ENCODE peak calls at places on chromosomes 1 and 21, in nine cellular contexts. F is pancreas, P is WTC11, B is AG09309, I is PC-3, C is glutamatergic neuron, Y is Peyer's patch, V is tibial artery, N is fibroblast of pulmonary artery. Q is an unnamed sample.

GRCh38 chr1:67211589-67212563 is 45.6 kb downstream of the IL23R start:
- DNase-seq in F (peak; percentile 21), P (peak; percentile 28), B (no peak), I (peak; percentile 62), C (no peak), Y (peak; percentile 55), V (no peak), N (peak; percentile 54), Q (peak; percentile 27)

GRCh38 chr1:50271337-50271736 is 151.9 kb downstream of the DMRTA2 start:
- DNase-seq in F (no peak), P (no peak), B (no peak), I (no peak), C (peak; percentile 81), Y (no peak), V (no peak), N (no peak), Q (no peak)

GRCh38 chr1:236685917-236686814 is at the start of gene ACTN2:
- DNase-seq in F (peak; percentile 72), P (peak; percentile 68), B (no peak), I (no peak), C (peak; percentile 70), Y (peak; percentile 54), V (peak; percentile 81), N (peak; percentile 33), Q (peak; percentile 45)

GRCh38 chr1:2133879-2134215 is 60.7 kb downstream of the FAAP20 start:
- DNase-seq in F (no peak), P (no peak), B (no peak), I (no peak), C (no peak), Y (no peak), V (no peak), N (no peak), Q (no peak)

GRCh38 chr1:1954831-1955441 is 35.9 kb upstream of the TMEM52 start:
- DNase-seq in F (no peak), P (peak; percentile 41), B (no peak), I (no peak), C (peak; percentile 52), Y (no peak), V (no peak), N (no peak), Q (no peak)

GRCh38 chr1:72366473-72366872 is 84.1 kb upstream of the NEGR1 start:
- DNase-seq in F (peak; percentile 21), P (no peak), B (peak; percentile 33), I (peak; percentile 89), C (no peak), Y (no peak), V (no peak), N (peak; percentile 81), Q (no peak)

GRCh38 chr1:24317081-24317480 is 2.1 kb upstream of the GRHL3 start:
- DNase-seq in F (no peak), P (no peak), B (no peak), I (peak; percentile 88), C (no peak), Y (no peak), V (no peak), N (no peak), Q (no peak)

GRCh38 chr1:61452354-61452990 is 272.5 kb downstream of the TM2D1 start:
- DNase-seq in F (no peak), P (no peak), B (no peak), I (no peak), C (no peak), Y (no peak), V (no peak), N (no peak), Q (no peak)

GRCh38 chr1:201602413-201603265 is 63.7 kb downstream of the NAV1 start:
- DNase-seq in F (no peak), P (no peak), B (peak; percentile 75), I (peak; percentile 59), C (no peak), Y (no peak), V (no peak), N (peak; percentile 79), Q (no peak)

GRCh38 chr1:117032661-117033060 is 27.5 kb upstream of the TTF2 start:
- DNase-seq in F (no peak), P (no peak), B (no peak), I (no peak), C (no peak), Y (no peak), V (no peak), N (no peak), Q (no peak)

GRCh38 chr1:206859082-206859491 is 6.3 kb upstream of the IL20 start:
- DNase-seq in F (no peak), P (no peak), B (no peak), I (peak; percentile 51), C (no peak), Y (no peak), V (no peak), N (peak; percentile 61), Q (no peak)

GRCh38 chr1:39034114-39034654 is 8.0 kb downstream of the NDUFS5 start:
- DNase-seq in F (no peak), P (no peak), B (no peak), I (no peak), C (no peak), Y (no peak), V (peak; percentile 17), N (no peak), Q (no peak)

GRCh38 chr21:33318087-33318486 is 6.7 kb upstream of the IFNAR1 start:
- DNase-seq in F (no peak), P (no peak), B (no peak), I (no peak), C (no peak), Y (no peak), V (no peak), N (no peak), Q (no peak)

GRCh38 chr21:43815107-43815742 is 25.8 kb downstream of the RRP1 start:
- DNase-seq in F (no peak), P (peak; percentile 52), B (no peak), I (no peak), C (no peak), Y (no peak), V (no peak), N (no peak), Q (no peak)

GRCh38 chr21:43815991-43816390 is 26.6 kb downstream of the RRP1 start:
- DNase-seq in F (no peak), P (no peak), B (no peak), I (no peak), C (no peak), Y (no peak), V (no peak), N (no peak), Q (no peak)

GRCh38 chr21:43817157-43818086 is 28.0 kb downstream of the RRP1 start:
- DNase-seq in F (no peak), P (no peak), B (no peak), I (no peak), C (no peak), Y (no peak), V (no peak), N (no peak), Q (no peak)

GRCh38 chr21:43818685-43819084 is 29.3 kb downstream of the RRP1 start:
- DNase-seq in F (no peak), P (no peak), B (no peak), I (no peak), C (no peak), Y (no peak), V (no peak), N (no peak), Q (no peak)

GRCh38 chr21:43816611-43817071 is 27.3 kb downstream of the RRP1 start:
- DNase-seq in F (no peak), P (peak; percentile 41), B (no peak), I (no peak), C (no peak), Y (no peak), V (no peak), N (no peak), Q (no peak)
- TF ChIP-seq CTCF in F (no peak), P (no peak), B (no peak), I (peak; percentile 38), C (no peak), Y (no peak), V (no peak), N (no peak), Q (no peak)

GRCh38 chr1:182196897-182197546 is 135.5 kb upstream of the ZNF648 start:
- DNase-seq in F (no peak), P (no peak), B (no peak), I (no peak), C (no peak), Y (no peak), V (peak; percentile 84), N (no peak), Q (no peak)
- TF ChIP-seq CTCF in F (no peak), P (no peak), B (no peak), I (no peak), C (no peak), Y (no peak), V (no peak), N (no peak), Q (no peak)

GRCh38 chr1:53934170-53934765 is 11.2 kb downstream of the IFT25 start:
- DNase-seq in F (no peak), P (no peak), B (no peak), I (no peak), C (no peak), Y (no peak), V (no peak), N (peak; percentile 18), Q (no peak)

GRCh38 chr1:53943090-53943489 is 2.4 kb downstream of the IFT25 start:
- DNase-seq in F (no peak), P (no peak), B (no peak), I (no peak), C (no peak), Y (no peak), V (no peak), N (no peak), Q (no peak)

GRCh38 chr1:53942149-53942957 is 3.1 kb downstream of the IFT25 start:
- DNase-seq in F (no peak), P (no peak), B (no peak), I (peak; percentile 93), C (no peak), Y (no peak), V (no peak), N (no peak), Q (no peak)

GRCh38 chr1:53936430-53936829 is 9.1 kb downstream of the IFT25 start:
- DNase-seq in F (no peak), P (no peak), B (no peak), I (no peak), C (no peak), Y (no peak), V (no peak), N (no peak), Q (no peak)

DNA sequence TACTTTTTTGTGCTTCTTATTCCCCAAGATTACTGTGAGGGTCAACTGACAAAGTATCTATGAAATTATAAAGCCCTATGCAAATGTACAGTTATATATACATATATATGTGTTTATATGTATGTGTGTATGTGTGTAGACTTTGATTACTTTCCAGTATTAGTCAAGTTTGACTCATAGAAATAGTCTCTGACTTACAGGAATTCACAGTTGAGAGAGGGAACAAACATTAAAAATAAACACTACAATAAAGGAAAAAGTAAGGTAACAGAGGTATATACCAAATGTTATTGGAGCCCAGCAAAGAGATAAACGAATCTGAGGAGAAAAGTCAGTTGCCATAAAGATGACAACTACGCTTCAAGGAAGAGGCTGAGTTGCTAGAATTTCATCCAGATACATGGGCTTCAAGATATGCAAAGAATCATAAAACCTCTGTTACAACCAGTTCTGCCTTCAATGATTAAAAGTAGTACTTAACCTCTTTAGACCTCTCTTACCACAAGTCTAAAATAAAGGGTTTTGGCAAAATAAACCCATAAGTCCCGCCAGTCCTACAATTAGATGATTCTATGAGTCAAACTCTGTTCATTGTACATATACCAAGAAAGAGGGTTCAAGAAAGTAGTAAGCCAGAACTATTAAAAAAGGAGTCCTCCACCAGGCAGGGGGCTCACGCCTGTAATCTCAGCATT is 7.2 kb downstream of the IFT25 start:
- DNase-seq in F (no peak), P (no peak), B (no peak), I (peak; percentile 77), C (no peak), Y (no peak), V (no peak), N (no peak), Q (no peak)
- TF ChIP-seq CTCF in F (no peak), P (no peak), B (no peak), I (no peak), C (no peak), Y (no peak), V (no peak), N (no peak), Q (no peak)

GRCh38 chr1:229402993-229403392 is 30.9 kb downstream of the ACTA1 start:
- DNase-seq in F (no peak), P (no peak), B (no peak), I (no peak), C (no peak), Y (no peak), V (no peak), N (no peak), Q (no peak)
- TF ChIP-seq CTCF in F (no peak), P (no peak), B (no peak), I (no peak), C (no peak), Y (no peak), V (no peak), N (no peak), Q (no peak)

Q was measured in neural crest cell.